ENCODE peak calls at places on chromosomes 12 and 14, in four cellular contexts. C is AG08395; O is GM23248; H is activated T-cell treated with anti-CD3 and anti-CD28 coated beads, Interleukin-2, amount 50 U/mL, for 4 hours. J is an unnamed sample.

GRCh38 chr14:104428333-104428851 is 151.2 kb upstream of the C14orf180 start:
- DNase-seq in C (no peak), O (no peak), H (no peak), J (no peak)

GRCh38 chr12:15563683-15564082 is 225.5 kb downstream of the EPS8 start:
- DNase-seq in C (peak; percentile 50), O (peak; percentile 87), H (peak; percentile 8), J (peak; percentile 70)

GRCh38 chr12:12665194-12665593 is 30.8 kb downstream of the GPR19 start:
- DNase-seq in C (no peak), O (no peak), H (no peak), J (no peak)

GRCh38 chr14:102140027-102140749 is 491 bp downstream of the WDR20 start:
- DNase-seq in C (peak; percentile 41), O (peak; percentile 69), H (peak; percentile 13), J (peak; percentile 17)

GRCh38 chr12:122363782-122364181 is 58.7 kb downstream of the CLIP1 start:
- DNase-seq in C (peak; percentile 71), O (peak; percentile 94), H (no peak), J (peak; percentile 80)

GRCh38 chr12:61254225-61254624 is 1006.0 kb upstream of the USP15 start:
- DNase-seq in C (no peak), O (no peak), H (no peak), J (no peak)

GRCh38 chr12:22569253-22569652 is 24.9 kb upstream of the C2CD5 start:
- DNase-seq in C (no peak), O (no peak), H (no peak), J (no peak)

GRCh38 chr12:79524507-79525148 is 166.1 kb downstream of the PAWR start:
- DNase-seq in C (no peak), O (no peak), H (no peak), J (no peak)

GRCh38 chr12:119603767-119604166 is 10.2 kb downstream of the TMEM233 start:
- DNase-seq in C (no peak), O (no peak), H (no peak), J (no peak)

GRCh38 chr12:113955109-113955970 is 10.8 kb downstream of the RBM19 start:
- DNase-seq in C (peak; percentile 30), O (peak; percentile 21), H (no peak), J (no peak)

GRCh38 chr12:103011974-103012763 is 54.7 kb downstream of the ASCL1 start:
- DNase-seq in C (no peak), O (no peak), H (no peak), J (no peak)

GRCh38 chr14:45610303-45610702 is 357.3 kb upstream of the MIS18BP1 start:
- DNase-seq in C (no peak), O (peak; percentile 27), H (no peak), J (no peak)

GRCh38 chr12:15116983-15117382 is 104.2 kb downstream of the RERG start:
- DNase-seq in C (no peak), O (no peak), H (no peak), J (no peak)

GRCh38 chr12:121711925-121712461 is 559 bp upstream of the TMEM120B start:
- DNase-seq in C (no peak), O (peak; percentile 67), H (no peak), J (peak; percentile 41)

GRCh38 chr12:57420482-57420881 is 10.4 kb downstream of the R3HDM2 start:
- DNase-seq in C (no peak), O (no peak), H (no peak), J (no peak)

GRCh38 chr14:92540472-92541048 is 27.0 kb downstream of the RIN3 start:
- DNase-seq in C (peak; percentile 94), O (peak; percentile 99), H (no peak), J (peak; percentile 99)

GRCh38 chr14:73173092-73173735 is 36.9 kb downstream of the PSEN1 start:
- DNase-seq in C (peak; percentile 38), O (peak; percentile 70), H (no peak), J (peak; percentile 48)

GRCh38 chr14:103641181-103641580 is 12.2 kb downstream of the KLC1 start:
- DNase-seq in C (peak; percentile 53), O (peak; percentile 83), H (no peak), J (no peak)

GRCh38 chr14:41000350-41000749 is 606.3 kb upstream of the LRFN5 start:
- DNase-seq in C (no peak), O (no peak), H (no peak), J (no peak)

GRCh38 chr12:54019111-54019811 is 9.0 kb upstream of the HOXC6 start:
- DNase-seq in C (no peak), O (peak; percentile 62), H (no peak), J (no peak)